ENCODE peak calls at places on chromosomes 11 and 22, in eight cellular contexts. M is PC-9; J is MM.1S; N is psoas muscle; I is CD8-positive, alpha-beta memory T cell; K is brain microvascular endothelial cell; S is choroid plexus epithelial cell; U is dorsolateral prefrontal cortex. Y is an unnamed sample.
A peak's percentile ranks its signal among the peaks of the same experiment; 100 is the strongest.

GRCh38 chr11:6312106-6312505 is 8.2 kb downstream of the CAVIN3 start:
- DNase-seq in N (no peak), U (no peak), J (no peak), K (no peak), I (no peak), M (no peak), S (no peak), Y (no peak)

GRCh38 chr11:29554000-29554399 is 462.8 kb downstream of the KCNA4 start:
- DNase-seq in K (no peak), U (no peak), M (no peak), S (no peak), N (no peak), I (no peak), J (no peak), Y (no peak)

GRCh38 chr11:69516526-69516925 is 35.1 kb downstream of the LINC01488 start:
- DNase-seq in N (no peak), M (no peak), U (no peak), J (no peak), I (no peak), S (no peak), K (no peak), Y (no peak)

GRCh38 chr11:35139883-35140282 is 912 bp downstream of the CD44 start:
- DNase-seq in K (no peak), M (no peak), I (no peak), U (no peak), S (no peak), N (no peak), J (no peak), Y (no peak)

GRCh38 chr22:48343461-48343860 is 1484.2 kb downstream of the BRD1 start:
- DNase-seq in S (no peak), J (no peak), I (no peak), U (no peak), K (no peak), N (peak; percentile 7), M (no peak), Y (no peak)

GRCh38 chr22:27199354-27199753 is 542.0 kb downstream of the MIAT start:
- DNase-seq in M (no peak), N (no peak), J (no peak), S (no peak), K (no peak), I (no peak), U (no peak), Y (no peak)

GRCh38 chr11:67277231-67277961 is 11.1 kb downstream of the GRK2 start:
- DNase-seq in M (no peak), K (no peak), S (peak; percentile 88), N (peak; percentile 94), U (no peak), J (peak; percentile 97), I (peak; percentile 87), Y (peak; percentile 93)

GRCh38 chr11:109130910-109131309 is 291.1 kb upstream of the C11orf87 start:
- DNase-seq in M (no peak), S (no peak), I (no peak), N (no peak), K (no peak), J (no peak), U (no peak), Y (no peak)

GRCh38 chr22:19580291-19580890 is 56.2 kb upstream of the CLDN5 start:
- DNase-seq in J (no peak), N (no peak), K (no peak), U (no peak), I (no peak), M (no peak), S (no peak), Y (no peak)

GRCh38 chr11:18012906-18013781 is at the start of gene SERGEF:
- DNase-seq in S (peak; percentile 88), U (peak; percentile 71), K (peak; percentile 65), M (peak; percentile 83), J (peak; percentile 95), I (peak; percentile 93), N (peak; percentile 97), Y (peak; percentile 91)

GRCh38 chr11:2663506-2663905 is 36.3 kb downstream of the KCNQ1OT1 start:
- DNase-seq in M (no peak), J (no peak), N (no peak), K (no peak), U (no peak), I (no peak), S (no peak), Y (no peak)

GRCh38 chr22:19125011-19125410 is 2.8 kb upstream of the DGCR2 start:
- DNase-seq in M (no peak), I (no peak), N (no peak), K (no peak), S (no peak), U (no peak), J (no peak), Y (no peak)

GRCh38 chr11:82814379-82814778 is 80.7 kb upstream of the FAM181B start:
- DNase-seq in N (no peak), I (no peak), M (no peak), J (no peak), K (no peak), U (no peak), S (no peak), Y (no peak)

GRCh38 chr22:36258750-36259619 is 6.1 kb downstream of the APOL1 start:
- DNase-seq in J (peak; percentile 94), M (no peak), K (no peak), I (no peak), N (peak; percentile 66), S (peak; percentile 47), U (no peak), Y (no peak)

GRCh38 chr11:19978668-19979518 is 181.4 kb downstream of the DBX1 start:
- DNase-seq in S (peak; percentile 93), M (peak; percentile 96), I (no peak), K (peak; percentile 84), J (no peak), N (no peak), U (no peak), Y (no peak)

GRCh38 chr11:118939948-118940598 is 14.3 kb upstream of the BCL9L start:
- DNase-seq in S (peak; percentile 54), U (no peak), I (no peak), N (no peak), J (peak; percentile 34), K (no peak), M (peak; percentile 19), Y (peak; percentile 71)

GRCh38 chr22:37243402-37244113 is 511 bp downstream of the RAC2 start:
- DNase-seq in K (no peak), M (no peak), S (no peak), I (no peak), J (no peak), U (no peak), N (no peak), Y (no peak)

DNA sequence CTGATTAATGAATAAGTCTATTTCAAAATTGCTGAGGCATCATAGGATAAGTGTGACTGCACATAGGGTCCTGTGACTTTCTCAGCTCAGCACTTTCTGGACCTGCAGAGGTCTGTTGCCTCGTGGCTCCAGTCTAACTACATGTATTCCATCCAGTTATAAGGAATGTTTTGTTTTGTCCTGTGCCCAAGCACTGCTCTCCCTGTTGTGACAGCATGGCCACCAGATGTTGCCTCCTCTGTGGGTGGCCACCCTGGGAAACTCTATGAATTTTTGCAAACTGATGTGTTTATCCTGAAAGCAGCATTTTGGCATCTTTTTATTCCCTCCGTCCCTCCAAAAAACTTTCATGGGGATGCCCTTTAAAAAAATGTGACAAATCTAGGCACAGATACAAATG is 72.8 kb downstream of the CCDC34 start:
- DNase-seq in K (no peak), U (no peak), S (peak; percentile 30), I (no peak), N (no peak), M (no peak), J (no peak), Y (no peak)
- H3K4me3 ChIP-seq in K (no peak overlapping the region), U (no peak overlapping the region), S (no peak overlapping the region), I (no peak overlapping the region), N (no peak overlapping the region), M (no peak overlapping the region), J (no peak overlapping the region), Y (no peak overlapping the region)

DNA sequence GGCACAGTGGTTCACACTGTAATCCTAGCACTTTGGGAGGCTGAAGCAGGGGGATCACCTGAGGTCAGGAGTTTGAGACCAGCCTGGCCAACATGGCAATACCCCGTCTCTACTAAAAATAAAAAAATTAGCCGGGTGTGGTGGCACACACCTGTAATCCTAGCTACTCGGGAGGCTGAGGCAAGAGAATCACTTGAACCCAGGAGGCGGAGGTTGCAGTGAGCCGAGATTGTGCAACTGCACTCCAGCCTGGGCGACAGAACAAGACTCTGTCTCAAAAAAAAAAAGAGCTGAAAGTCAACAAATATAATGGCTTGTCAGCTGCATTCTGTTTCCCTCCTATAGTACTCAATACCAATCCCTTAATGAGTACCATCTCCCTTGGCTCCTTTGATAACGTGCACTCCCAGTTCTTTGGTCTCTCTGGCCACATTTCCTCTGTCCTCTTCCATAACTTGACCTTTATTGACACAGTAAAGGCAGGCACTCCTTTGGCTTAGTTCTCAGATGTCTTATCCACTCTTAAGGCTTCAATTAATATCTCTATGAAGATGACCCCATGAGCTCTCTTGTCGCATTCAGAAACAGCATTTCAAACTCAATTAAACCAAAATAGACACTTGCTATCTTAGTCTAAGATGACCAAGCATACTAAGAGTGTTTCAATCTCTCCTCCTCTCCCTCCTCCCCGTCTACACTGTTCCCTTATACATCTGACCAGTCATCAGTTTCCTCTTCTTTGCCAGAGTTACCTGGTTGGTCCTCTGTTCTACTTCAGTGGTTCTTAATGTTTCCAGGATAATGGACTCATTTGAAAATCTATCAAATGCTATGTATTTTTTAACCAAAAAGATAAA is 4.8 kb downstream of the MAPK1 start:
- DNase-seq in M (no peak), I (no peak), K (no peak), S (no peak), U (no peak), J (no peak), N (no peak), Y (no peak)
- H3K4me3 ChIP-seq in M (no peak overlapping the region), I (no peak overlapping the region), K (no peak overlapping the region), S (no peak overlapping the region), U (no peak overlapping the region), J (no peak overlapping the region), N (no peak overlapping the region), Y (no peak overlapping the region)

GRCh38 chr11:75402002-75402773 is 2.9 kb downstream of the RPS3 start:
- DNase-seq in J (peak; percentile 56), S (no peak), K (no peak), U (no peak), M (peak; percentile 26), I (no peak), N (no peak), Y (no peak)
- H3K4me3 ChIP-seq in J (peak overlapping the region; percentile 96), S (peak overlapping the region; percentile 3), K (peak overlapping the region; percentile 99), U (no peak overlapping the region), M (peak overlapping the region; percentile 95), I (no peak overlapping the region), N (peak overlapping the region; percentile 78), Y (no peak overlapping the region)

GRCh38 chr11:47261291-47261800 is 3.5 kb downstream of the NR1H3 start:
- DNase-seq in J (no peak), K (no peak), N (peak; percentile 40), S (no peak), I (no peak), U (no peak), M (no peak), Y (no peak)

GRCh38 chr11:47258317-47258902 is 614 bp downstream of the NR1H3 start:
- DNase-seq in U (no peak), M (peak; percentile 32), I (no peak), J (no peak), K (no peak), S (no peak), N (no peak), Y (no peak)

GRCh38 chr11:47257518-47258316 is at the start of gene NR1H3:
- DNase-seq in N (peak; percentile 93), S (peak; percentile 81), J (no peak), K (peak; percentile 40), M (peak; percentile 78), I (no peak), U (no peak), Y (no peak)

GRCh38 chr11:47260366-47260765 is 2.6 kb downstream of the NR1H3 start:
- DNase-seq in J (no peak), M (no peak), S (no peak), I (no peak), N (peak; percentile 43), K (no peak), U (no peak), Y (no peak)

GRCh38 chr11:47259178-47259977 is 1.6 kb downstream of the NR1H3 start:
- DNase-seq in K (no peak), I (no peak), N (peak; percentile 54), U (no peak), S (peak; percentile 61), M (peak; percentile 90), J (peak; percentile 23), Y (no peak)
- H3K4me3 ChIP-seq in K (no peak overlapping the region), I (no peak overlapping the region), N (peak overlapping the region; percentile 55), U (no peak overlapping the region), S (no peak overlapping the region), M (peak overlapping the region; percentile 57), J (no peak overlapping the region), Y (no peak overlapping the region)